ENCODE peak calls at places on chromosomes 1 and 21, in five cellular contexts. O, D, R, F and K are unnamed samples.

GRCh38 chr1:12434174-12434573 is 183.8 kb downstream of the DHRS3 start:
- DNase-seq in O (peak; percentile 51), D (peak; percentile 89), R (peak; percentile 85), F (no peak), K (peak; percentile 46)

GRCh38 chr1:71087713-71088112 is 6.9 kb upstream of the ZRANB2 start:
- DNase-seq in O (no peak), D (no peak), R (no peak), F (no peak), K (no peak)

GRCh38 chr21:36647279-36648093 is 51.4 kb upstream of the SIM2 start:
- DNase-seq in O (peak; percentile 17), D (no peak), R (peak; percentile 69), F (no peak), K (peak; percentile 40)

GRCh38 chr1:167799747-167800146 is 78.0 kb downstream of the MPZL1 start:
- DNase-seq in O (no peak), D (no peak), R (no peak), F (no peak), K (no peak)

GRCh38 chr1:246329900-246330299 is 177.2 kb downstream of the SMYD3 start:
- DNase-seq in O (no peak), D (no peak), R (no peak), F (no peak), K (no peak)

GRCh38 chr1:243734311-243734700 is 115.7 kb downstream of the AKT3 start:
- DNase-seq in O (no peak), D (peak; percentile 24), R (no peak), F (no peak), K (no peak)

GRCh38 chr1:242212401-242212800 is 213.5 kb upstream of the MAP1LC3C start:
- DNase-seq in O (no peak), D (no peak), R (no peak), F (no peak), K (no peak)

GRCh38 chr21:36717901-36718465 is 19.1 kb downstream of the SIM2 start:
- DNase-seq in O (no peak), D (no peak), R (no peak), F (no peak), K (no peak)

GRCh38 chr1:107966550-107966949 is 1.6 kb upstream of the VAV3 start:
- DNase-seq in O (no peak), D (no peak), R (no peak), F (no peak), K (no peak)

GRCh38 chr1:95095833-95096217 is 21.3 kb upstream of the TLCD4 start:
- DNase-seq in O (peak; percentile 34), D (no peak), R (no peak), F (no peak), K (no peak)